ENCODE peak calls at places on chromosomes 13 and 19, in nine cellular contexts. One of them, this sample, is unnamed.

GRCh38 chr19:14015454-14016035 is 9.4 kb upstream of the RFX1 start:
- DNase-seq in body of pancreas: no peak
- DNase-seq in suprapubic skin: no peak
- DNase-seq in AG10803: no peak
- DNase-seq in GM13976: peak; percentile 74
- DNase-seq in CD4-positive, alpha-beta T cell: no peak
- DNase-seq in fibroblast of lung: no peak
- DNase-seq in left ventricle myocardium inferior: no peak
- DNase-seq in GM10248: peak; percentile 70
- DNase-seq in this sample: no peak

GRCh38 chr13:109780880-109781383 is 5.5 kb downstream of the IRS2 start:
- DNase-seq in body of pancreas: no peak
- DNase-seq in suprapubic skin: no peak
- DNase-seq in AG10803: no peak
- DNase-seq in GM13976: no peak
- DNase-seq in CD4-positive, alpha-beta T cell: no peak
- DNase-seq in fibroblast of lung: no peak
- DNase-seq in left ventricle myocardium inferior: no peak
- DNase-seq in GM10248: no peak
- DNase-seq in this sample: no peak

GRCh38 chr13:109156181-109156935 is 526.9 kb downstream of the MYO16 start:
- DNase-seq in body of pancreas: no peak
- DNase-seq in suprapubic skin: no peak
- DNase-seq in AG10803: peak; percentile 91
- DNase-seq in GM13976: no peak
- DNase-seq in CD4-positive, alpha-beta T cell: no peak
- DNase-seq in fibroblast of lung: peak; percentile 93
- DNase-seq in left ventricle myocardium inferior: peak; percentile 37
- DNase-seq in GM10248: no peak
- DNase-seq in this sample: no peak

GRCh38 chr13:35092751-35093150 is 150.7 kb downstream of the NBEA start:
- DNase-seq in body of pancreas: no peak
- DNase-seq in suprapubic skin: no peak
- DNase-seq in AG10803: no peak
- DNase-seq in GM13976: no peak
- DNase-seq in CD4-positive, alpha-beta T cell: no peak
- DNase-seq in fibroblast of lung: no peak
- DNase-seq in left ventricle myocardium inferior: no peak
- DNase-seq in GM10248: no peak
- DNase-seq in this sample: no peak

GRCh38 chr13:103031332-103031873 is 34.8 kb downstream of the SLC10A2 start:
- DNase-seq in body of pancreas: no peak
- DNase-seq in suprapubic skin: no peak
- DNase-seq in AG10803: no peak
- DNase-seq in GM13976: peak; percentile 74
- DNase-seq in CD4-positive, alpha-beta T cell: no peak
- DNase-seq in fibroblast of lung: no peak
- DNase-seq in left ventricle myocardium inferior: no peak
- DNase-seq in GM10248: peak; percentile 66
- DNase-seq in this sample: no peak

GRCh38 chr19:17097593-17098126 is 22.1 kb downstream of the MYO9B start:
- DNase-seq in body of pancreas: no peak
- DNase-seq in suprapubic skin: no peak
- DNase-seq in AG10803: peak; percentile 46
- DNase-seq in GM13976: no peak
- DNase-seq in CD4-positive, alpha-beta T cell: no peak
- DNase-seq in fibroblast of lung: peak; percentile 39
- DNase-seq in left ventricle myocardium inferior: no peak
- DNase-seq in GM10248: no peak
- DNase-seq in this sample: no peak

GRCh38 chr19:49660338-49660961 is 5.2 kb downstream of the IRF3 start:
- DNase-seq in body of pancreas: no peak
- DNase-seq in suprapubic skin: no peak
- DNase-seq in AG10803: no peak
- DNase-seq in GM13976: no peak
- DNase-seq in CD4-positive, alpha-beta T cell: no peak
- DNase-seq in fibroblast of lung: no peak
- DNase-seq in left ventricle myocardium inferior: no peak
- DNase-seq in GM10248: no peak
- DNase-seq in this sample: no peak

GRCh38 chr13:20206065-20206725 is 13.5 kb upstream of the GJB2 start:
- DNase-seq in body of pancreas: no peak
- DNase-seq in suprapubic skin: no peak
- DNase-seq in AG10803: no peak
- DNase-seq in GM13976: peak; percentile 13
- DNase-seq in CD4-positive, alpha-beta T cell: no peak
- DNase-seq in fibroblast of lung: no peak
- DNase-seq in left ventricle myocardium inferior: no peak
- DNase-seq in GM10248: no peak
- DNase-seq in this sample: no peak

GRCh38 chr13:29537736-29538624 is 57.5 kb downstream of the SLC7A1 start:
- DNase-seq in body of pancreas: no peak
- DNase-seq in suprapubic skin: no peak
- DNase-seq in AG10803: peak; percentile 59
- DNase-seq in GM13976: no peak
- DNase-seq in CD4-positive, alpha-beta T cell: no peak
- DNase-seq in fibroblast of lung: no peak
- DNase-seq in left ventricle myocardium inferior: no peak
- DNase-seq in GM10248: no peak
- DNase-seq in this sample: no peak

GRCh38 chr19:45947926-45948325 is 25.7 kb downstream of the NOVA2 start:
- DNase-seq in body of pancreas: no peak
- DNase-seq in suprapubic skin: no peak
- DNase-seq in AG10803: peak; percentile 30
- DNase-seq in GM13976: no peak
- DNase-seq in CD4-positive, alpha-beta T cell: no peak
- DNase-seq in fibroblast of lung: peak; percentile 93
- DNase-seq in left ventricle myocardium inferior: no peak
- DNase-seq in GM10248: no peak
- DNase-seq in this sample: no peak

GRCh38 chr13:44307255-44307654 is 66.4 kb upstream of the SERP2 start:
- DNase-seq in body of pancreas: no peak
- DNase-seq in suprapubic skin: no peak
- DNase-seq in AG10803: no peak
- DNase-seq in GM13976: no peak
- DNase-seq in CD4-positive, alpha-beta T cell: no peak
- DNase-seq in fibroblast of lung: peak; percentile 46
- DNase-seq in left ventricle myocardium inferior: no peak
- DNase-seq in GM10248: no peak
- DNase-seq in this sample: no peak

GRCh38 chr13:111099292-111099691 is 15.8 kb upstream of the ARHGEF7 start:
- DNase-seq in body of pancreas: no peak
- DNase-seq in suprapubic skin: no peak
- DNase-seq in AG10803: no peak
- DNase-seq in GM13976: no peak
- DNase-seq in CD4-positive, alpha-beta T cell: no peak
- DNase-seq in fibroblast of lung: no peak
- DNase-seq in left ventricle myocardium inferior: no peak
- DNase-seq in GM10248: no peak
- DNase-seq in this sample: no peak

GRCh38 chr13:76921516-76921915 is 26.8 kb upstream of the ACOD1 start:
- DNase-seq in body of pancreas: no peak
- DNase-seq in suprapubic skin: no peak
- DNase-seq in AG10803: peak; percentile 28
- DNase-seq in GM13976: no peak
- DNase-seq in CD4-positive, alpha-beta T cell: no peak
- DNase-seq in fibroblast of lung: peak; percentile 41
- DNase-seq in left ventricle myocardium inferior: no peak
- DNase-seq in GM10248: no peak
- DNase-seq in this sample: no peak

GRCh38 chr19:3554254-3555083 is 2.9 kb downstream of the MFSD12 start:
- DNase-seq in body of pancreas: no peak
- DNase-seq in suprapubic skin: no peak
- DNase-seq in AG10803: no peak
- DNase-seq in GM13976: no peak
- DNase-seq in CD4-positive, alpha-beta T cell: peak; percentile 71
- DNase-seq in fibroblast of lung: no peak
- DNase-seq in left ventricle myocardium inferior: no peak
- DNase-seq in GM10248: no peak
- DNase-seq in this sample: no peak

GRCh38 chr13:112446347-112446861 is 70.2 kb downstream of the SPACA7 start:
- DNase-seq in body of pancreas: no peak
- DNase-seq in suprapubic skin: peak; percentile 68
- DNase-seq in AG10803: no peak
- DNase-seq in GM13976: no peak
- DNase-seq in CD4-positive, alpha-beta T cell: no peak
- DNase-seq in fibroblast of lung: no peak
- DNase-seq in left ventricle myocardium inferior: no peak
- DNase-seq in GM10248: no peak
- DNase-seq in this sample: no peak

DNA sequence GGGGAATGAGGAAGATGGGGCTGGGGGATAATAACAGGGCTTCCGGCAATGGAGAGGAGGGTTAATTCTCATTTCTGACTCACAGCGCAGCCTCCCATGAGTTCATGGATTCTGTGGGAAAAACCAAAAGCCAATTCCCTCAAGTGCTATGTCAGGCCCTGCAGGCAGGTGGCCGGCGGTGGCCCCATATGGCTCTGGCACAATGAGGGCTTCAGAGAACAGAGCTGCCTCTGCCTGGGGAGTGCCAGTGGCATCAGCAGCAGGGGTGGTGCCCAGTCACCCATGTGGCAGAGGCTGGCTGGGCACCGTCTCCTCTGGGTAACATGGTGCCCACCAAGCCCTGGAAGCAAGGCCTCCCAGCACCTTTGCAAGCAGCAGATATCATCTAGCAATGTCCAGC is 69.1 kb downstream of the ALOX5AP start:
- DNase-seq in body of pancreas: no peak
- DNase-seq in suprapubic skin: no peak
- DNase-seq in AG10803: no peak
- DNase-seq in GM13976: no peak
- DNase-seq in CD4-positive, alpha-beta T cell: no peak
- DNase-seq in fibroblast of lung: no peak
- DNase-seq in left ventricle myocardium inferior: no peak
- DNase-seq in GM10248: no peak
- DNase-seq in this sample: no peak
- TF ChIP-seq CTCF in body of pancreas: no peak
- TF ChIP-seq CTCF in suprapubic skin: no peak
- TF ChIP-seq CTCF in AG10803: no peak
- TF ChIP-seq CTCF in GM13976: no peak
- TF ChIP-seq CTCF in CD4-positive, alpha-beta T cell: no peak
- TF ChIP-seq CTCF in fibroblast of lung: peak; percentile 18
- TF ChIP-seq CTCF in left ventricle myocardium inferior: peak; percentile 10
- TF ChIP-seq CTCF in GM10248: no peak
- TF ChIP-seq CTCF in this sample: no peak

DNA sequence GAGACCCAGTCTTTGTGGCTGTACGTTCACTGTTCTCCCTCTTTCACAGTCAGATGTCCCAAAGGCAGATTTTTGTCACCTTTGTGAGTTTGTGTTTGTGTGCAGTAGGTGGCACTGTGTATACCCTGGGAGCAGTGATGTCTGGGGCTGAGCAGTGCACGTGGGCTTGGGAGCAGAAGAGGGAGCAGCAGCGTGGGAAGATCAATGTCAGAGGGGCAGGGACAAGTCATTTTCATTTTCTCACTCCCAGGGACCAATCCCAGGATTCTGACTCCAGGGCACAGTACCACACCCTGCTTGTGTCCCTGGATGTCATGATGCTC is 2.0 kb upstream of the PSG6 start:
- DNase-seq in body of pancreas: no peak
- DNase-seq in suprapubic skin: no peak
- DNase-seq in AG10803: no peak
- DNase-seq in GM13976: no peak
- DNase-seq in CD4-positive, alpha-beta T cell: no peak
- DNase-seq in fibroblast of lung: no peak
- DNase-seq in left ventricle myocardium inferior: no peak
- DNase-seq in GM10248: no peak
- DNase-seq in this sample: no peak
- TF ChIP-seq CTCF in body of pancreas: no peak
- TF ChIP-seq CTCF in suprapubic skin: no peak
- TF ChIP-seq CTCF in AG10803: no peak
- TF ChIP-seq CTCF in GM13976: no peak
- TF ChIP-seq CTCF in CD4-positive, alpha-beta T cell: no peak
- TF ChIP-seq CTCF in fibroblast of lung: no peak
- TF ChIP-seq CTCF in left ventricle myocardium inferior: no peak
- TF ChIP-seq CTCF in GM10248: no peak
- TF ChIP-seq CTCF in this sample: no peak

DNA sequence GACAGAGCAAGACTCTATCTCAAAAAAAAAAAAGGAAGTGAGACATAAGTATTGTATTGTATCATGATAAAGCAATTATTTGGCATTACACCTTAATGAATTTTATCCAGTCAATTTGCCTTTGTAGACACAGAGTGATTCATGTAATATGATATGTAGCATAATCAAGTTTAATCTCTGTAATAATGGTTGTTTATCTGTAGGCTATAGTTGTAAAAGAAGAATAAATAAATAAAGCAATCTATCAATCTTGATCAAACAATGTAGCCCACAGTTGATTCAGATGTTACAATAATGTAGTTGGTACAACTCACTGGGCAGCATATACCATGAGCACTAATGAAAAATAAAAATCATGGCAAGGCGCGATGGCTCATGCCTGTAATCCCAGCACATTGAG is 28.5 kb upstream of the CEACAM20 start:
- DNase-seq in body of pancreas: no peak
- DNase-seq in suprapubic skin: no peak
- DNase-seq in AG10803: no peak
- DNase-seq in GM13976: no peak
- DNase-seq in CD4-positive, alpha-beta T cell: no peak
- DNase-seq in fibroblast of lung: no peak
- DNase-seq in left ventricle myocardium inferior: no peak
- DNase-seq in GM10248: no peak
- DNase-seq in this sample: no peak
- TF ChIP-seq CTCF in body of pancreas: no peak
- TF ChIP-seq CTCF in suprapubic skin: no peak
- TF ChIP-seq CTCF in AG10803: no peak
- TF ChIP-seq CTCF in GM13976: no peak
- TF ChIP-seq CTCF in CD4-positive, alpha-beta T cell: no peak
- TF ChIP-seq CTCF in fibroblast of lung: no peak
- TF ChIP-seq CTCF in left ventricle myocardium inferior: no peak
- TF ChIP-seq CTCF in GM10248: no peak
- TF ChIP-seq CTCF in this sample: no peak

GRCh38 chr13:91349992-91350911 is 2.8 kb downstream of the MIR17HG start:
- DNase-seq in body of pancreas: no peak
- DNase-seq in suprapubic skin: no peak
- DNase-seq in AG10803: no peak
- DNase-seq in GM13976: no peak
- DNase-seq in CD4-positive, alpha-beta T cell: no peak
- DNase-seq in fibroblast of lung: no peak
- DNase-seq in left ventricle myocardium inferior: no peak
- DNase-seq in GM10248: no peak
- DNase-seq in this sample: no peak

GRCh38 chr13:91346848-91347211 is 657 bp upstream of the MIR17HG start:
- DNase-seq in body of pancreas: peak; percentile 32
- DNase-seq in suprapubic skin: no peak
- DNase-seq in AG10803: no peak
- DNase-seq in GM13976: peak; percentile 21
- DNase-seq in CD4-positive, alpha-beta T cell: peak; percentile 15
- DNase-seq in fibroblast of lung: no peak
- DNase-seq in left ventricle myocardium inferior: no peak
- DNase-seq in GM10248: peak; percentile 17
- DNase-seq in this sample: no peak

GRCh38 chr13:91347212-91347995 is at the start of gene MIR17HG:
- DNase-seq in body of pancreas: peak; percentile 89
- DNase-seq in suprapubic skin: peak; percentile 89
- DNase-seq in AG10803: peak; percentile 80
- DNase-seq in GM13976: peak; percentile 89
- DNase-seq in CD4-positive, alpha-beta T cell: peak; percentile 75
- DNase-seq in fibroblast of lung: peak; percentile 87
- DNase-seq in left ventricle myocardium inferior: peak; percentile 90
- DNase-seq in GM10248: peak; percentile 87
- DNase-seq in this sample: peak; percentile 81

GRCh38 chr13:91348906-91349435 is 1.5 kb downstream of the MIR17HG start:
- DNase-seq in body of pancreas: peak; percentile 89
- DNase-seq in suprapubic skin: peak; percentile 95
- DNase-seq in AG10803: peak; percentile 81
- DNase-seq in GM13976: peak; percentile 86
- DNase-seq in CD4-positive, alpha-beta T cell: peak; percentile 81
- DNase-seq in fibroblast of lung: peak; percentile 77
- DNase-seq in left ventricle myocardium inferior: peak; percentile 95
- DNase-seq in GM10248: peak; percentile 87
- DNase-seq in this sample: peak; percentile 95

GRCh38 chr13:91347996-91348905 is 764 bp downstream of the MIR17HG start:
- DNase-seq in body of pancreas: peak; percentile 42
- DNase-seq in suprapubic skin: no peak
- DNase-seq in AG10803: peak; percentile 58
- DNase-seq in GM13976: peak; percentile 82
- DNase-seq in CD4-positive, alpha-beta T cell: peak; percentile 53
- DNase-seq in fibroblast of lung: peak; percentile 33
- DNase-seq in left ventricle myocardium inferior: peak; percentile 46
- DNase-seq in GM10248: peak; percentile 79
- DNase-seq in this sample: peak; percentile 74
- TF ChIP-seq CTCF in body of pancreas: no peak
- TF ChIP-seq CTCF in suprapubic skin: no peak
- TF ChIP-seq CTCF in AG10803: no peak
- TF ChIP-seq CTCF in GM13976: peak; percentile 31
- TF ChIP-seq CTCF in CD4-positive, alpha-beta T cell: no peak
- TF ChIP-seq CTCF in fibroblast of lung: no peak
- TF ChIP-seq CTCF in left ventricle myocardium inferior: peak; percentile 20
- TF ChIP-seq CTCF in GM10248: peak; percentile 39
- TF ChIP-seq CTCF in this sample: no peak